ENCODE peak calls at places on chromosome 13, in six cellular contexts. T is heart left ventricle, U is ascending aorta, Q is left ventricle myocardium inferior, E is fibroblast of mammary gland, R is Peyer's patch. Y is an unnamed sample.

GRCh38 chr13:99847318-99847750 is 124.2 kb downstream of the ZIC5 start:
- DNase-seq in Q (no peak), R (no peak), T (no peak), E (no peak), U (no peak), Y (no peak)

GRCh38 chr13:73792796-73793195 is 341.4 kb downstream of the KLF12 start:
- DNase-seq in Q (no peak), T (no peak), R (no peak), U (no peak), E (no peak), Y (no peak)

GRCh38 chr13:24138911-24139310 is 21.6 kb upstream of the SPATA13 start:
- DNase-seq in U (no peak), Q (no peak), R (no peak), E (no peak), T (no peak), Y (no peak)

GRCh38 chr13:99931462-99931861 is 40.1 kb downstream of the ZIC5 start:
- DNase-seq in Q (no peak), T (no peak), E (no peak), U (no peak), R (no peak), Y (no peak)

GRCh38 chr13:30829145-30829544 is 76.9 kb upstream of the MEDAG start:
- DNase-seq in E (peak), R (no peak), T (no peak), Q (no peak), U (no peak), Y (no peak)

GRCh38 chr13:79837741-79838450 is 356.9 kb downstream of the NDFIP2 start:
- DNase-seq in Q (no peak), R (no peak), T (no peak), U (no peak), E (peak), Y (no peak)

GRCh38 chr13:50617134-50617721 is 226.3 kb downstream of the DLEU7 start:
- DNase-seq in T (no peak), R (no peak), U (no peak), E (peak), Q (no peak), Y (no peak)

GRCh38 chr13:107516517-107516916 is 698.8 kb downstream of the LIG4 start:
- DNase-seq in E (no peak), T (no peak), U (no peak), R (no peak), Q (no peak), Y (no peak)

GRCh38 chr13:112725346-112726017 is 35.6 kb downstream of the ATP11A start:
- DNase-seq in Q (no peak), R (no peak), T (no peak), E (no peak), U (no peak), Y (no peak)

GRCh38 chr13:47592256-47592655 is 408.8 kb downstream of the SUCLA2 start:
- DNase-seq in T (no peak), U (no peak), Q (no peak), E (no peak), R (no peak), Y (no peak)

GRCh38 chr13:47588676-47589075 is 412.4 kb downstream of the SUCLA2 start:
- DNase-seq in E (no peak), U (no peak), T (no peak), Q (no peak), R (no peak), Y (no peak)
- TF ChIP-seq CTCF in E (peak), U (no peak), T (no peak), Q (no peak), R (no peak), Y (no peak)

GRCh38 chr13:45341799-45342584 is 1.0 kb upstream of the TPT1 start:
- DNase-seq in T (no peak), R (peak), E (peak), Q (peak), U (peak), Y (no peak)

GRCh38 chr13:45341034-45341798 is at the start of gene TPT1:
- DNase-seq in Q (peak), T (peak), E (peak), U (peak), R (peak), Y (peak)

GRCh38 chr13:45339867-45340266 is 1.1 kb downstream of the TPT1 start:
- DNase-seq in E (no peak), T (no peak), U (no peak), R (no peak), Q (no peak), Y (no peak)

GRCh38 chr13:45339399-45339798 is 1.6 kb downstream of the TPT1 start:
- DNase-seq in R (no peak), U (no peak), Q (no peak), E (no peak), T (no peak), Y (no peak)

GRCh38 chr13:45340422-45341033 is 455 bp downstream of the TPT1 start:
- DNase-seq in R (peak), U (peak), E (peak), Q (peak), T (peak), Y (peak)
- TF ChIP-seq CTCF in R (peak), U (peak), E (peak), Q (peak), T (peak), Y (peak)

GRCh38 chr13:41059896-41060722 is 1.2 kb upstream of the WBP4 start:
- DNase-seq in Q (peak), R (peak), T (peak), E (peak), U (peak), Y (peak)

GRCh38 chr13:41059466-41059865 is 1.8 kb upstream of the WBP4 start:
- DNase-seq in Q (no peak), E (peak), R (no peak), U (no peak), T (no peak), Y (no peak)

GRCh38 chr13:41060723-41061074 is 610 bp upstream of the WBP4 start:
- DNase-seq in E (peak), Q (peak), R (no peak), U (peak), T (peak), Y (peak)

GRCh38 chr13:41061914-41062837 is 867 bp downstream of the WBP4 start:
- DNase-seq in E (peak), U (no peak), T (no peak), Q (no peak), R (no peak), Y (no peak)

DNA sequence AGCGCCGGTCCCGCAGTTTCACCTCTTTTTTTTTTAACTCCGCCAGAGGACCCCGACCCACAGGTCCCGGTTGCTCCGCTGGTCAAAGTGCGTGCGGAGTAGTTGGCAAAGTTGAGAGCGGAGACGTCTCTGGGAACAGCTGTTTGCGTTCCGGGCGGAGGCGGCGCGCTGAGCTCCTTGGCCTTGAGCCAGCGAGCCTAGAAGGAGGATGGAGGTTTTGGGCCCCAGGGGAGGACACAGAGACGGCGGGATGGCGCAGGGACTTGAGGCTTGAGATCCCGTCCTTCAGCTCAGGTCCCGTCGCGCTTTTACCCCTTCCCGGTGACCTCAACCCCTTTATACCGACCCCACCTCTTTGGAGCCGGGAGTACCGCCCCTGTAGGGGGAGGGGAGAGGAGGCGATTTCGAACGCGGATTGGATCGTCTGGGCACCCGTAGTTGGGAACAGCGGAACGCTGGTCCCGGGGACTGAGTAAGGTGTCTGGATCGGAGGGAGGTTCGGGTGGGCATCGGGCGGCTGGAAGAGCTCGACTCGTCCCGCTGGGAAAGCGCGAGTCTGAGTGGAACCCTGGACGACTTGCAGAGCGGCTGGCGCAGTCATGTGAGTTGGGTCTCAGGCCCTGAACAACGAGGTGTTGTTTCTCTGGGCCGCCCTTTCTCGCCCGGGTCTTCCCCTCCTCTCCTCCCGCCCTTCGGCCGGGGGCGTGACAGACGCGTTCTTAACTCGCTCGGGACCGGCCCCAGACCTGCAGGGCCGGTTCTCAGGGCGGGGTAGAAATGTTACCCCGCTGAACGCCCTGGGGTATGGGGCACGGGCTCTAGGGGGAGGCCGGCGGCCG is at the start of gene WBP4:
- DNase-seq in U (peak), Q (peak), R (peak), E (peak), T (peak), Y (peak)
- TF ChIP-seq CTCF in U (peak), Q (peak), R (no peak), E (peak), T (peak), Y (no peak)

GRCh38 chr13:60583196-60583908 is 186.3 kb downstream of the TDRD3 start:
- DNase-seq in T (no peak), U (no peak), E (peak), Q (no peak), R (no peak), Y (no peak)
- TF ChIP-seq CTCF in T (no peak), U (no peak), E (peak), Q (no peak), R (no peak), Y (no peak)

GRCh38 chr13:71304861-71305260 is 562.1 kb downstream of the DACH1 start:
- DNase-seq in R (no peak), U (no peak), Q (no peak), E (no peak), T (no peak), Y (no peak)

GRCh38 chr13:71306821-71307220 is 560.2 kb downstream of the DACH1 start:
- DNase-seq in Q (no peak), R (no peak), U (no peak), T (no peak), E (no peak), Y (no peak)

GRCh38 chr13:71300602-71301001 is 566.4 kb downstream of the DACH1 start:
- DNase-seq in U (no peak), E (no peak), Q (no peak), T (no peak), R (no peak), Y (no peak)

GRCh38 chr13:71303144-71303543 is 563.9 kb downstream of the DACH1 start:
- DNase-seq in Q (no peak), R (no peak), E (no peak), U (no peak), T (no peak), Y (no peak)
- TF ChIP-seq CTCF in Q (peak), R (no peak), E (no peak), U (no peak), T (peak), Y (peak)

GRCh38 chr13:81738364-81738763 is 1397.4 kb upstream of the SPRY2 start:
- DNase-seq in U (no peak), Q (no peak), R (no peak), E (no peak), T (no peak), Y (no peak)
- TF ChIP-seq CTCF in U (no peak), Q (no peak), R (no peak), E (no peak), T (no peak), Y (no peak)

GRCh38 chr13:25725104-25725503 is 326.7 kb downstream of the SHISA2 start:
- DNase-seq in Q (no peak), E (no peak), U (no peak), R (no peak), T (no peak), Y (no peak)
- TF ChIP-seq CTCF in Q (no peak), E (no peak), U (no peak), R (no peak), T (no peak), Y (no peak)

Y was measured in neural crest cell.